ENCODE peak calls at places on chromosomes 3 and 15, in four cellular contexts. R is SK-N-DZ; J is AG10803; F is naive thymus-derived CD8-positive, alpha-beta T cell. Z is an unnamed sample.

GRCh38 chr15:29668120-29668602 is 154.1 kb downstream of the TJP1 start:
- DNase-seq in J (peak; percentile 83), R (peak; percentile 82), F (no peak), Z (peak; percentile 86)

GRCh38 chr3:177294221-177294620 is 96.9 kb upstream of the TBL1XR1 start:
- DNase-seq in R (no peak), J (peak; percentile 57), F (no peak), Z (no peak)

GRCh38 chr3:61594978-61595687 is 33.8 kb downstream of the PTPRG start:
- DNase-seq in R (no peak), J (peak; percentile 62), F (no peak), Z (no peak)

GRCh38 chr3:11077466-11077865 is 76.8 kb upstream of the HRH1 start:
- DNase-seq in J (peak; percentile 85), R (no peak), F (no peak), Z (no peak)

GRCh38 chr3:60920519-60920918 is 330.7 kb downstream of the FHIT start:
- DNase-seq in J (no peak), R (no peak), F (no peak), Z (no peak)

GRCh38 chr3:33184863-33185262 is 33.7 kb downstream of the SUSD5 start:
- DNase-seq in F (no peak), R (no peak), J (no peak), Z (no peak)

GRCh38 chr3:146781059-146781458 is 175.9 kb upstream of the PLSCR5 start:
- DNase-seq in J (no peak), F (no peak), R (no peak), Z (no peak)

GRCh38 chr3:135688003-135688402 is 277.5 kb upstream of the PPP2R3A start:
- DNase-seq in F (no peak), R (no peak), J (no peak), Z (no peak)

GRCh38 chr3:2770451-2770850 is 339.7 kb downstream of the IL5RA start:
- DNase-seq in F (no peak), R (no peak), J (no peak), Z (no peak)

GRCh38 chr15:39287322-39288195 is 293.3 kb upstream of the THBS1 start:
- DNase-seq in R (no peak), F (no peak), J (peak; percentile 60), Z (no peak)

GRCh38 chr3:25041871-25042584 is 386.0 kb upstream of the RARB start:
- DNase-seq in R (no peak), J (no peak), F (no peak), Z (no peak)

GRCh38 chr15:64536244-64536836 is 76.0 kb downstream of the ZNF609 start:
- DNase-seq in F (no peak), J (peak; percentile 72), R (no peak), Z (no peak)

GRCh38 chr3:72573051-72573450 is 275.2 kb downstream of the SHQ1 start:
- DNase-seq in J (no peak), R (no peak), F (no peak), Z (no peak)

GRCh38 chr3:59818033-59818936 is 768.5 kb upstream of the CFAP20DC start:
- DNase-seq in F (no peak), R (no peak), J (peak; percentile 97), Z (no peak)

GRCh38 chr15:85406916-85407315 is 26.5 kb downstream of the AKAP13 start:
- DNase-seq in R (no peak), F (no peak), J (peak; percentile 80), Z (no peak)

GRCh38 chr3:196273655-196274054 is 13.9 kb downstream of the PCYT1A start:
- DNase-seq in J (no peak), F (no peak), R (no peak), Z (no peak)

GRCh38 chr15:55823191-55823670 is 80.3 kb upstream of the PRTG start:
- DNase-seq in R (no peak), J (peak; percentile 89), F (no peak), Z (no peak)

GRCh38 chr3:110929811-110930210 is 141.8 kb upstream of the NECTIN3 start:
- DNase-seq in J (no peak), F (no peak), R (no peak), Z (no peak)

GRCh38 chr15:89647191-89647851 is 7.9 kb downstream of the KIF7 start:
- DNase-seq in F (no peak), J (peak; percentile 52), R (peak; percentile 42), Z (peak; percentile 83)

GRCh38 chr3:37974121-37974927 is 16.3 kb upstream of the VILL start:
- DNase-seq in F (peak; percentile 86), J (peak; percentile 56), R (peak; percentile 50), Z (peak; percentile 68)

GRCh38 chr15:44458429-44458828 is 31.0 kb downstream of the CTDSPL2 start:
- DNase-seq in R (no peak), J (no peak), F (no peak), Z (no peak)

GRCh38 chr3:120450261-120450913 is 405 bp downstream of the FSTL1 start:
- DNase-seq in J (no peak), F (no peak), R (peak; percentile 36), Z (peak; percentile 29)

GRCh38 chr3:101466465-101467309 is 46.3 kb downstream of the SENP7 start:
- DNase-seq in J (no peak), R (peak; percentile 11), F (peak; percentile 81), Z (no peak)

GRCh38 chr3:49967307-49967706 is 27.4 kb downstream of the RBM6 start:
- DNase-seq in R (no peak), J (no peak), F (no peak), Z (no peak)

GRCh38 chr3:38468811-38469210 is 15.1 kb downstream of the ACVR2B start:
- DNase-seq in J (no peak), F (no peak), R (no peak), Z (no peak)

GRCh38 chr3:24387493-24387892 is 107.2 kb downstream of the THRB start:
- DNase-seq in R (no peak), J (peak; percentile 78), F (no peak), Z (no peak)

GRCh38 chr3:185823280-185824044 is 1.4 kb downstream of the IGF2BP2 start:
- DNase-seq in J (peak; percentile 61), R (peak; percentile 36), F (no peak), Z (peak; percentile 16)

GRCh38 chr15:50883903-50884302 is 24.6 kb upstream of the AP4E1 start:
- DNase-seq in J (peak; percentile 39), F (no peak), R (no peak), Z (no peak)

GRCh38 chr3:113552851-113553250 is 20.5 kb downstream of the SIDT1 start:
- DNase-seq in F (peak; percentile 69), R (no peak), J (no peak), Z (no peak)

GRCh38 chr3:140206196-140207040 is 271.4 kb downstream of the CLSTN2 start:
- DNase-seq in R (no peak), J (peak; percentile 60), F (no peak), Z (peak; percentile 62)

GRCh38 chr15:76340198-76340801 is 3.7 kb downstream of the ISL2 start:
- DNase-seq in J (no peak), F (no peak), R (no peak), Z (peak; percentile 50)

Z was measured in BE2C.